ENCODE peak calls at places on chromosomes 5 and 9, in five cellular contexts. J is HuH-7, S is skeletal muscle cell, A is T-helper 2 cell, R is HS-5. N is an unnamed sample.

GRCh38 chr9:110126986-110127864 is 80.7 kb downstream of the C9orf152 start:
- DNase-seq in J (peak), S (peak), A (no peak), R (no peak), N (no peak)

GRCh38 chr5:125559296-125559695 is 812.9 kb upstream of the ZNF608 start:
- DNase-seq in J (no peak), S (peak), A (no peak), R (peak), N (no peak)

GRCh38 chr9:27572566-27572917 is 739 bp downstream of the C9orf72 start:
- DNase-seq in J (peak), S (no peak), A (no peak), R (no peak), N (peak)

GRCh38 chr5:132497488-132497997 is 7.0 kb upstream of the IRF1 start:
- DNase-seq in J (no peak), S (peak), A (no peak), R (peak), N (no peak)

GRCh38 chr9:35615981-35616680 is 2.1 kb downstream of the CD72 start:
- DNase-seq in J (no peak), S (no peak), A (no peak), R (no peak), N (no peak)

GRCh38 chr5:176624916-176625315 is 5.4 kb downstream of the SNCB start:
- DNase-seq in J (no peak), S (no peak), A (no peak), R (no peak), N (no peak)

GRCh38 chr9:21316860-21317259 is 11.7 kb upstream of the IFNA5 start:
- DNase-seq in J (no peak), S (no peak), A (no peak), R (no peak), N (no peak)

GRCh38 chr5:158553195-158553945 is 546.3 kb downstream of the EBF1 start:
- DNase-seq in J (no peak), S (peak), A (no peak), R (no peak), N (no peak)

GRCh38 chr5:112671687-112672086 is 66.0 kb upstream of the APC start:
- DNase-seq in J (no peak), S (no peak), A (no peak), R (no peak), N (no peak)

GRCh38 chr5:79436224-79436623 is 77.7 kb downstream of the HOMER1 start:
- DNase-seq in J (peak), S (peak), A (no peak), R (peak), N (no peak)

GRCh38 chr5:159899067-159900049 is 16.9 kb upstream of the ADRA1B start:
- DNase-seq in J (no peak), S (peak), A (no peak), R (no peak), N (no peak)

GRCh38 chr9:87259543-87259942 is 238.1 kb upstream of the DAPK1 start:
- DNase-seq in J (no peak), S (peak), A (no peak), R (no peak), N (no peak)

GRCh38 chr9:114117996-114118830 is 19.1 kb upstream of the KIF12 start:
- DNase-seq in J (peak), S (no peak), A (no peak), R (no peak), N (peak)

GRCh38 chr9:132849168-132849831 is 28.8 kb downstream of the AK8 start:
- DNase-seq in J (no peak), S (no peak), A (no peak), R (no peak), N (peak)

GRCh38 chr9:16062542-16063240 is 509.8 kb downstream of the CCDC171 start:
- DNase-seq in J (no peak), S (peak), A (no peak), R (peak), N (no peak)

GRCh38 chr5:40549611-40550010 is 130.1 kb upstream of the PTGER4 start:
- DNase-seq in J (no peak), S (no peak), A (no peak), R (no peak), N (no peak)

GRCh38 chr9:89770779-89771178 is 166.0 kb downstream of the GADD45G start:
- DNase-seq in J (no peak), S (no peak), A (no peak), R (no peak), N (no peak)

GRCh38 chr5:60779431-60779830 is 64.6 kb downstream of the ELOVL7 start:
- DNase-seq in J (no peak), S (no peak), A (no peak), R (no peak), N (peak)

GRCh38 chr9:131670247-131670681 is 69.6 kb downstream of the RAPGEF1 start:
- DNase-seq in J (no peak), S (no peak), A (no peak), R (no peak), N (peak)

GRCh38 chr9:136741885-136742568 is 713 bp downstream of the LCN10 start:
- DNase-seq in J (no peak), S (no peak), A (no peak), R (no peak), N (no peak)

GRCh38 chr5:170092702-170093101 is 13.0 kb upstream of the FOXI1 start:
- DNase-seq in J (no peak), S (no peak), A (no peak), R (no peak), N (no peak)

GRCh38 chr9:113621309-113621791 is 157.8 kb downstream of the RGS3 start:
- DNase-seq in J (no peak), S (peak), A (no peak), R (peak), N (no peak)

GRCh38 chr5:132420706-132421272 is 51.3 kb downstream of the SLC22A5 start:
- DNase-seq in J (no peak), S (no peak), A (no peak), R (no peak), N (no peak)

GRCh38 chr5:134541736-134542376 is 16.4 kb downstream of the JADE2 start:
- DNase-seq in J (peak), S (no peak), A (no peak), R (no peak), N (no peak)

GRCh38 chr5:101424530-101425175 is 521.6 kb upstream of the ST8SIA4 start:
- DNase-seq in J (no peak), S (peak), A (no peak), R (peak), N (no peak)

GRCh38 chr5:140041099-140041491 is 2.0 kb downstream of the NRG2 start:
- DNase-seq in J (no peak), S (no peak), A (no peak), R (no peak), N (peak)

GRCh38 chr5:111742595-111742994 is 14.4 kb downstream of the NREP start:
- DNase-seq in J (no peak), S (peak), A (no peak), R (peak), N (no peak)

GRCh38 chr9:85321561-85321960 is 420.2 kb downstream of the AGTPBP1 start:
- DNase-seq in J (no peak), S (no peak), A (no peak), R (no peak), N (no peak)

GRCh38 chr5:78046006-78046405 is 248.5 kb downstream of the AP3B1 start:
- DNase-seq in J (no peak), S (no peak), A (no peak), R (no peak), N (no peak)